ENCODE peak calls at places on chromosomes 1 and 21, in nine cellular contexts. One of them, this sample, is unnamed.

GRCh38 chr21:26840912-26841311 is 4.3 kb downstream of the ADAMTS1 start:
- DNase-seq in Ammon's horn: peak
- DNase-seq in T1000: peak
- DNase-seq in effector memory CD4-positive, alpha-beta T cell: no peak
- DNase-seq in effector memory CD8-positive, alpha-beta T cell: no peak
- DNase-seq in activated CD4-positive, alpha-beta T cell treated with anti-CD3 and anti-CD28 coated beads for 24 hours: no peak
- DNase-seq in endodermal cell: no peak
- DNase-seq in naive thymus-derived CD4-positive, alpha-beta T cell: no peak
- DNase-seq in pancreas: no peak
- DNase-seq in this sample: peak

GRCh38 chr1:184242507-184242943 is 144.3 kb upstream of the C1orf21 start:
- DNase-seq in endodermal cell: no peak
- DNase-seq in activated CD4-positive, alpha-beta T cell treated with anti-CD3 and anti-CD28 coated beads for 24 hours: no peak
- DNase-seq in Ammon's horn: no peak
- DNase-seq in effector memory CD8-positive, alpha-beta T cell: no peak
- DNase-seq in effector memory CD4-positive, alpha-beta T cell: no peak
- DNase-seq in pancreas: peak
- DNase-seq in T1000: no peak
- DNase-seq in naive thymus-derived CD4-positive, alpha-beta T cell: no peak
- DNase-seq in this sample: peak

GRCh38 chr21:27476696-27477095 is 509.8 kb upstream of the ADAMTS5 start:
- DNase-seq in pancreas: no peak
- DNase-seq in T1000: no peak
- DNase-seq in effector memory CD8-positive, alpha-beta T cell: no peak
- DNase-seq in activated CD4-positive, alpha-beta T cell treated with anti-CD3 and anti-CD28 coated beads for 24 hours: no peak
- DNase-seq in naive thymus-derived CD4-positive, alpha-beta T cell: no peak
- DNase-seq in endodermal cell: no peak
- DNase-seq in Ammon's horn: peak
- DNase-seq in effector memory CD4-positive, alpha-beta T cell: no peak
- DNase-seq in this sample: no peak

GRCh38 chr1:183024352-183025337 is 1.4 kb downstream of the LAMC1 start:
- DNase-seq in Ammon's horn: peak
- DNase-seq in T1000: no peak
- DNase-seq in effector memory CD8-positive, alpha-beta T cell: no peak
- DNase-seq in activated CD4-positive, alpha-beta T cell treated with anti-CD3 and anti-CD28 coated beads for 24 hours: no peak
- DNase-seq in endodermal cell: no peak
- DNase-seq in pancreas: no peak
- DNase-seq in naive thymus-derived CD4-positive, alpha-beta T cell: no peak
- DNase-seq in effector memory CD4-positive, alpha-beta T cell: no peak
- DNase-seq in this sample: no peak

GRCh38 chr1:27464926-27465325 is 25.0 kb downstream of the WASF2 start:
- DNase-seq in T1000: no peak
- DNase-seq in naive thymus-derived CD4-positive, alpha-beta T cell: no peak
- DNase-seq in effector memory CD8-positive, alpha-beta T cell: no peak
- DNase-seq in pancreas: no peak
- DNase-seq in endodermal cell: no peak
- DNase-seq in Ammon's horn: no peak
- DNase-seq in activated CD4-positive, alpha-beta T cell treated with anti-CD3 and anti-CD28 coated beads for 24 hours: no peak
- DNase-seq in effector memory CD4-positive, alpha-beta T cell: no peak
- DNase-seq in this sample: no peak

GRCh38 chr21:42039470-42039901 is 29.3 kb upstream of the ZBTB21 start:
- DNase-seq in pancreas: peak
- DNase-seq in T1000: no peak
- DNase-seq in effector memory CD8-positive, alpha-beta T cell: no peak
- DNase-seq in activated CD4-positive, alpha-beta T cell treated with anti-CD3 and anti-CD28 coated beads for 24 hours: no peak
- DNase-seq in endodermal cell: no peak
- DNase-seq in naive thymus-derived CD4-positive, alpha-beta T cell: no peak
- DNase-seq in effector memory CD4-positive, alpha-beta T cell: no peak
- DNase-seq in Ammon's horn: no peak
- DNase-seq in this sample: no peak

GRCh38 chr1:35655196-35655595 is 13.9 kb upstream of the PSMB2 start:
- DNase-seq in effector memory CD8-positive, alpha-beta T cell: no peak
- DNase-seq in effector memory CD4-positive, alpha-beta T cell: no peak
- DNase-seq in pancreas: no peak
- DNase-seq in T1000: no peak
- DNase-seq in endodermal cell: no peak
- DNase-seq in Ammon's horn: no peak
- DNase-seq in activated CD4-positive, alpha-beta T cell treated with anti-CD3 and anti-CD28 coated beads for 24 hours: no peak
- DNase-seq in naive thymus-derived CD4-positive, alpha-beta T cell: no peak
- DNase-seq in this sample: no peak

GRCh38 chr1:4563586-4563985 is 90.8 kb upstream of the AJAP1 start:
- DNase-seq in effector memory CD4-positive, alpha-beta T cell: no peak
- DNase-seq in endodermal cell: no peak
- DNase-seq in pancreas: no peak
- DNase-seq in effector memory CD8-positive, alpha-beta T cell: no peak
- DNase-seq in T1000: no peak
- DNase-seq in naive thymus-derived CD4-positive, alpha-beta T cell: no peak
- DNase-seq in Ammon's horn: no peak
- DNase-seq in activated CD4-positive, alpha-beta T cell treated with anti-CD3 and anti-CD28 coated beads for 24 hours: no peak
- DNase-seq in this sample: no peak